ENCODE peak calls at places on chromosome 2, in eight cellular contexts. M, D, N, H, Z, X, G and R are unnamed samples.

GRCh38 chr2:65030933-65031332 is 25.3 kb upstream of the CEP68 start:
- DNase-seq in M (no peak), D (no peak), N (no peak), H (no peak), Z (no peak), X (no peak), G (no peak), R (no peak)

GRCh38 chr2:175187378-175187777 is 5.9 kb upstream of the ATP5MC3 start:
- DNase-seq in M (no peak), D (no peak), N (no peak), H (no peak), Z (no peak), X (no peak), G (peak), R (peak)

GRCh38 chr2:180938419-180938818 is 42.0 kb upstream of the UBE2E3 start:
- DNase-seq in M (peak), D (no peak), N (no peak), H (no peak), Z (no peak), X (no peak), G (peak), R (no peak)

GRCh38 chr2:28656937-28657615 is 94.6 kb upstream of the PPP1CB start:
- DNase-seq in M (no peak), D (no peak), N (no peak), H (no peak), Z (no peak), X (no peak), G (no peak), R (no peak)

GRCh38 chr2:231601356-231602229 is 8.9 kb downstream of the TEX44 start:
- DNase-seq in M (no peak), D (no peak), N (peak), H (peak), Z (peak), X (peak), G (peak), R (peak)

GRCh38 chr2:111617804-111618576 is 266.0 kb downstream of the ANAPC1 start:
- DNase-seq in M (no peak), D (peak), N (no peak), H (no peak), Z (no peak), X (no peak), G (no peak), R (no peak)

GRCh38 chr2:119873350-119874013 is 113.8 kb downstream of the PTPN4 start:
- DNase-seq in M (no peak), D (no peak), N (no peak), H (no peak), Z (no peak), X (no peak), G (peak), R (no peak)

GRCh38 chr2:175414872-175415487 is 233.5 kb upstream of the ATP5MC3 start:
- DNase-seq in M (peak), D (no peak), N (no peak), H (peak), Z (peak), X (peak), G (peak), R (peak)

GRCh38 chr2:241764272-241765241 is 12.1 kb upstream of the GAL3ST2 start:
- DNase-seq in M (no peak), D (no peak), N (peak), H (no peak), Z (no peak), X (no peak), G (no peak), R (no peak)

GRCh38 chr2:202032841-202033316 is 776 bp upstream of the FZD7 start:
- DNase-seq in M (no peak), D (no peak), N (peak), H (peak), Z (no peak), X (peak), G (peak), R (no peak)